ENCODE peak calls at places on chromosome 3, in seven cellular contexts. U is K562, V is sigmoid colon, R is transverse colon, K is H1, O is esophagus muscularis mucosa, N is HepG2. E is an unnamed sample.
A peak's percentile ranks its signal among the peaks of the same experiment; 100 is the strongest.

GRCh38 chr3:194675081-194675640 is 3.2 kb upstream of the LSG1 start:
- DNase-seq in N (no peak), K (no peak), R (no peak), O (no peak), V (no peak), U (no peak), E (no peak)

GRCh38 chr3:146561879-146562278 is 17.5 kb upstream of the PLSCR1 start:
- DNase-seq in U (no peak), O (no peak), K (no peak), N (no peak), V (no peak), R (no peak), E (no peak)

GRCh38 chr3:12662593-12663310 is 1.2 kb downstream of the RAF1 start:
- DNase-seq in N (no peak), U (peak; percentile 38), O (no peak), K (no peak), R (peak; percentile 51), V (no peak), E (peak; percentile 48)

GRCh38 chr3:98025392-98025791 is 9.7 kb downstream of the GABRR3 start:
- DNase-seq in K (no peak), V (no peak), U (no peak), R (no peak), O (no peak), N (no peak), E (no peak)

GRCh38 chr3:186540444-186541226 is 3.5 kb downstream of the CRYGS start:
- DNase-seq in K (peak; percentile 83), U (peak; percentile 63), R (peak; percentile 78), O (peak; percentile 93), N (peak; percentile 70), V (peak; percentile 82), E (peak; percentile 84)

GRCh38 chr3:61060421-61060861 is 190.8 kb downstream of the FHIT start:
- DNase-seq in O (no peak), R (no peak), N (peak; percentile 44), K (no peak), V (no peak), U (no peak), E (no peak)

GRCh38 chr3:155805204-155805801 is 775 bp downstream of the C3orf33 start:
- DNase-seq in N (peak; percentile 75), U (no peak), V (peak; percentile 68), K (no peak), R (peak; percentile 57), O (no peak), E (peak; percentile 46)

GRCh38 chr3:52061116-52061910 is 4.9 kb upstream of the DUSP7 start:
- DNase-seq in O (no peak), U (no peak), N (no peak), R (no peak), K (no peak), V (no peak), E (peak; percentile 40)

GRCh38 chr3:134630506-134630905 is 20.3 kb downstream of the KY start:
- DNase-seq in V (no peak), K (peak; percentile 35), N (no peak), O (no peak), U (no peak), R (no peak), E (peak; percentile 24)

GRCh38 chr3:25532763-25533162 is 104.7 kb downstream of the RARB start:
- DNase-seq in O (no peak), V (no peak), N (peak; percentile 15), U (peak; percentile 59), K (peak; percentile 72), R (no peak), E (peak; percentile 28)

GRCh38 chr3:124552224-124552623 is 178.0 kb upstream of the UMPS start:
- DNase-seq in N (peak; percentile 94), U (no peak), V (no peak), K (no peak), O (no peak), R (peak; percentile 51), E (peak; percentile 77)

GRCh38 chr3:102006812-102007485 is 157.6 kb downstream of the NFKBIZ start:
- DNase-seq in R (peak; percentile 14), V (peak; percentile 74), O (no peak), U (no peak), N (no peak), K (no peak), E (no peak)

GRCh38 chr3:59436164-59436958 is 386.5 kb upstream of the CFAP20DC start:
- DNase-seq in K (no peak), U (no peak), R (no peak), N (no peak), O (no peak), V (no peak), E (no peak)

GRCh38 chr3:160707187-160707789 is 30.3 kb downstream of the ARL14 start:
- DNase-seq in O (no peak), N (peak; percentile 38), K (no peak), U (peak; percentile 27), R (peak; percentile 20), V (no peak), E (no peak)

GRCh38 chr3:72957303-72957702 is 39.3 kb upstream of the PPP4R2 start:
- DNase-seq in K (no peak), N (peak; percentile 95), R (no peak), U (no peak), O (no peak), V (peak; percentile 69), E (peak; percentile 51)

GRCh38 chr3:39651993-39652739 is 157.2 kb upstream of the MYRIP start:
- DNase-seq in V (no peak), O (no peak), U (no peak), N (no peak), R (no peak), K (no peak), E (no peak)

GRCh38 chr3:157856078-157856939 is 249.9 kb downstream of the SHOX2 start:
- DNase-seq in N (no peak), U (no peak), K (no peak), O (no peak), V (no peak), R (no peak), E (no peak)

GRCh38 chr3:114673481-114673880 is 379.7 kb downstream of the TIGIT start:
- DNase-seq in N (no peak), K (no peak), U (no peak), V (no peak), R (no peak), O (no peak), E (no peak)

GRCh38 chr3:114674041-114674440 is 380.2 kb downstream of the TIGIT start:
- DNase-seq in O (no peak), N (no peak), R (no peak), V (no peak), K (no peak), U (no peak), E (no peak)

GRCh38 chr3:114669614-114670013 is 375.8 kb downstream of the TIGIT start:
- DNase-seq in U (no peak), V (no peak), R (no peak), O (no peak), K (no peak), N (no peak), E (no peak)

GRCh38 chr3:114672692-114673447 is 379.0 kb downstream of the TIGIT start:
- DNase-seq in U (no peak), V (no peak), N (no peak), O (no peak), K (no peak), R (no peak), E (no peak)

GRCh38 chr3:114671741-114672510 is 378.1 kb downstream of the TIGIT start:
- DNase-seq in K (no peak), N (no peak), R (no peak), U (no peak), V (no peak), O (no peak), E (no peak)
- TF ChIP-seq POLR2AphosphoS5 in K (no peak), N (no peak), R (no peak), U (no peak), V (no peak), O (no peak), E (no peak)

DNA sequence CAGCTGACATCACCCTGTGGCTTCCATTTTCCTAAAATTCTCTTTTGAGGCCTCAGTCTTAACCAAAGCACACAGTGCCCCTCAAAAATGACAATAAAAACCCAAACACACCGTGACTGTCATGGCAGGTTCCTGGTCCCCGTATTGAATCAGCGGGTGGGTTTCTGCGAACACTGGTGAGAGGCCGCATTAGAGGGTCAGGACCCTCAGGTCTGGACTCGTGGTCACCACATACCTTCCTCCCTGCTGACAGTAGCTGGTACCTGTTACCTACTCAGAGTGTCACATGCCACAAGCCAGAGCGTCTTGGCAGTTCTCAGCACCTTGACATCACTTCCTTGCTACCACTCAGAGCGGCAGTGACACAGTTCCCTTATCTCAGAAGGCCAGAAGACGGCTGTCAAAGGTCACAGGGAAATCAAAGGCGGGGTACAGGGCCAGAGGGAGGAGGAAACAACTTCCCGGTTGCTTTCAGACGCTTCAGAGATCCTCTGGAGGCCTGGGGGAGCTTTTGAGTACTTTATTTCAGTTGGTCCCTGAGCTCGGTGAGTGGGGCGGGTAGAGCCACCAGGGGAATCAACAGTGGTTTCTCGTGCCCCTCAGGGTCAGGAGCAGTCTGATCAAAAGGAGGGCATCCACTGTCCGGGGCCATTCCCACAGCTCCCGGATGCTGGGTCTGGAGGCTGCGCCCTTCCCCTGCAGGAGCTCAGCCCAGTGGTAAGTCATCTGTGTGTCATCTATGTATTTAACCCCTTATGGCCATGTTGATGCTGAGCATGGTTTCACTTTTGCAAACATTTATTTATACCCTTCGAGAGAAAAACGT is at the start of the genes CCR5AS and CCRL2:
- DNase-seq in O (no peak), K (no peak), N (no peak), V (peak; percentile 76), R (peak; percentile 89), U (peak; percentile 96), E (peak; percentile 84)
- TF ChIP-seq EP300 in O (no peak), K (no peak), N (no peak), V (no peak), R (no peak), U (peak; percentile 94), E (no peak)

GRCh38 chr3:64918989-64919388 is 231.2 kb upstream of the ADAMTS9 start:
- DNase-seq in V (no peak), U (no peak), N (no peak), R (no peak), O (no peak), K (no peak), E (no peak)
- H3K27ac ChIP-seq in V (no peak overlapping the region), U (no peak overlapping the region), N (no peak overlapping the region), R (no peak overlapping the region), O (no peak overlapping the region), K (no peak overlapping the region), E (no peak overlapping the region)

GRCh38 chr3:16940769-16941683 is 56.3 kb downstream of the PLCL2 start:
- DNase-seq in N (no peak), V (no peak), U (no peak), R (no peak), K (no peak), O (no peak), E (no peak)
- TF ChIP-seq POLR2AphosphoS5 in N (no peak), V (no peak), U (no peak), R (no peak), K (no peak), O (no peak), E (no peak)

GRCh38 chr3:48663489-48664312 is 1.0 kb upstream of the CELSR3 start:
- DNase-seq in K (peak; percentile 99), V (peak; percentile 91), R (peak; percentile 97), N (peak; percentile 96), U (peak; percentile 99), O (peak; percentile 97), E (peak; percentile 89)
- TF ChIP-seq EP300 in K (no peak), V (no peak), R (no peak), N (no peak), U (no peak), O (no peak), E (no peak)